ENCODE peak calls at places on chromosomes 5 and 9, in nine cellular contexts. One of them, this sample, is unnamed.

GRCh38 chr9:112819635-112820496 is 69.3 kb downstream of the SNX30 start:
- DNase-seq in lower lobe of right lung: no peak
- DNase-seq in A549: peak
- DNase-seq in thyroid gland: peak
- DNase-seq in progenitor cell of endocrine pancreas: no peak
- DNase-seq in spleen: no peak
- DNase-seq in osteocyte: no peak
- DNase-seq in tibial nerve: peak
- DNase-seq in right atrium auricular region: peak
- DNase-seq in this sample: peak

GRCh38 chr5:124059200-124059599 is 547.2 kb downstream of the CSNK1G3 start:
- DNase-seq in right atrium auricular region: no peak
- DNase-seq in spleen: no peak
- DNase-seq in lower lobe of right lung: no peak
- DNase-seq in A549: no peak
- DNase-seq in tibial nerve: no peak
- DNase-seq in progenitor cell of endocrine pancreas: no peak
- DNase-seq in thyroid gland: no peak
- DNase-seq in osteocyte: no peak
- DNase-seq in this sample: peak

GRCh38 chr5:35442916-35443639 is 174.6 kb upstream of the SPEF2 start:
- DNase-seq in tibial nerve: no peak
- DNase-seq in right atrium auricular region: no peak
- DNase-seq in spleen: no peak
- DNase-seq in lower lobe of right lung: no peak
- DNase-seq in osteocyte: no peak
- DNase-seq in progenitor cell of endocrine pancreas: no peak
- DNase-seq in A549: no peak
- DNase-seq in thyroid gland: no peak
- DNase-seq in this sample: no peak

GRCh38 chr9:133944746-133945135 is 47.4 kb downstream of the VAV2 start:
- DNase-seq in A549: no peak
- DNase-seq in spleen: peak
- DNase-seq in tibial nerve: no peak
- DNase-seq in lower lobe of right lung: peak
- DNase-seq in osteocyte: no peak
- DNase-seq in thyroid gland: no peak
- DNase-seq in right atrium auricular region: peak
- DNase-seq in progenitor cell of endocrine pancreas: no peak
- DNase-seq in this sample: peak

GRCh38 chr9:89038354-89039091 is 47.3 kb downstream of the S1PR3 start:
- DNase-seq in A549: no peak
- DNase-seq in right atrium auricular region: peak
- DNase-seq in tibial nerve: peak
- DNase-seq in lower lobe of right lung: no peak
- DNase-seq in osteocyte: no peak
- DNase-seq in thyroid gland: no peak
- DNase-seq in spleen: no peak
- DNase-seq in progenitor cell of endocrine pancreas: no peak
- DNase-seq in this sample: peak

GRCh38 chr5:179533907-179534306 is 16.4 kb upstream of the RUFY1 start:
- DNase-seq in spleen: no peak
- DNase-seq in lower lobe of right lung: no peak
- DNase-seq in A549: no peak
- DNase-seq in tibial nerve: no peak
- DNase-seq in thyroid gland: no peak
- DNase-seq in osteocyte: no peak
- DNase-seq in right atrium auricular region: no peak
- DNase-seq in progenitor cell of endocrine pancreas: no peak
- DNase-seq in this sample: no peak

GRCh38 chr5:98307811-98308210 is 465.7 kb upstream of the RGMB start:
- DNase-seq in progenitor cell of endocrine pancreas: no peak
- DNase-seq in thyroid gland: no peak
- DNase-seq in spleen: no peak
- DNase-seq in right atrium auricular region: no peak
- DNase-seq in osteocyte: no peak
- DNase-seq in lower lobe of right lung: no peak
- DNase-seq in A549: no peak
- DNase-seq in tibial nerve: no peak
- DNase-seq in this sample: peak

GRCh38 chr9:27437652-27438373 is 86.3 kb upstream of the IFNK start:
- DNase-seq in spleen: no peak
- DNase-seq in lower lobe of right lung: no peak
- DNase-seq in progenitor cell of endocrine pancreas: no peak
- DNase-seq in right atrium auricular region: no peak
- DNase-seq in thyroid gland: no peak
- DNase-seq in osteocyte: no peak
- DNase-seq in A549: no peak
- DNase-seq in tibial nerve: no peak
- DNase-seq in this sample: no peak

GRCh38 chr5:140322751-140323731 is 20.1 kb upstream of the PFDN1 start:
- DNase-seq in right atrium auricular region: no peak
- DNase-seq in thyroid gland: peak
- DNase-seq in lower lobe of right lung: no peak
- DNase-seq in A549: peak
- DNase-seq in osteocyte: peak
- DNase-seq in progenitor cell of endocrine pancreas: no peak
- DNase-seq in spleen: no peak
- DNase-seq in tibial nerve: no peak
- DNase-seq in this sample: peak

GRCh38 chr5:137037848-137038247 is 461.3 kb downstream of the SPOCK1 start:
- DNase-seq in osteocyte: no peak
- DNase-seq in lower lobe of right lung: no peak
- DNase-seq in tibial nerve: no peak
- DNase-seq in spleen: no peak
- DNase-seq in right atrium auricular region: no peak
- DNase-seq in progenitor cell of endocrine pancreas: no peak
- DNase-seq in thyroid gland: no peak
- DNase-seq in A549: no peak
- DNase-seq in this sample: no peak

GRCh38 chr5:61933787-61934626 is 372.0 kb upstream of the KIF2A start:
- DNase-seq in osteocyte: no peak
- DNase-seq in spleen: no peak
- DNase-seq in thyroid gland: peak
- DNase-seq in right atrium auricular region: no peak
- DNase-seq in tibial nerve: peak
- DNase-seq in progenitor cell of endocrine pancreas: peak
- DNase-seq in lower lobe of right lung: no peak
- DNase-seq in A549: peak
- DNase-seq in this sample: peak

DNA sequence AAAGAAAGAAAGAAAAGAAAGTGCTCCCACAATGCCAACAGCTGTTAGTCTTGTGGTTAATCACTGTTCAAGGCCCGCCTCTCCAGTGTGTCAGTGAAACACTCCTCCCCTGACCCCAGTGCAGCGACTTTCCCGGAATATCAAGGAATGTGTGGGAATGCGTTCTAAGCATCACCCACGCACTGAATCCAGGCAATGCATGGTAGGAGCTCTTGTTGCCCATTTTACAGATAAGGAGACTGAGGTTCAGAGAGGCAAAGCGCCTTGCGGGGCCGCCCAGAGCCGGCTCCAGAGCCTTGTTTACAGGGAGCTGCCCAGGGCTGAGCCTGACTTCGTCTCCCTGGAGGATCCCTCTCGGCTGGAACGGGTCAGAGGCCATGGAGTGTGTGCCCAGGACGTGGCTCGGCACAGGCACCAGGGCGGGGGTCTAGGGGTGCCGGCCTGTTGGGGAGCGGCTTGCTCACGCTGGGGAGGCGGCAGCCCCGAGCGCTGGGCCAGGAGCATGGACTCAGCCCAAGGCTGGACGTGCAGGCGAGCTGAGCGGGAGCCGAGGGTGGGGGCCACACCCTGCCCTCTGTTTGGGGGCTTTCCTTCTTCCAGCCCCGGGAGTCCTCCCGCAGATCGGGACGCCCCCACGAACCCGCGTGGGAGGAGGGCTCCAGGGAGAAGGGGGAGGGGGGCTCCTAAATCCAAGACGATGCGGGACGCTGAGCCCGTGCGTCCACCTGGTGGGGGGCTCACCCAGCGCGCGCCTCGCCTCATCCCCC is 787 bp downstream of the ST6GALNAC6 start:
- DNase-seq in osteocyte: peak
- DNase-seq in spleen: peak
- DNase-seq in right atrium auricular region: peak
- DNase-seq in thyroid gland: peak
- DNase-seq in A549: no peak
- DNase-seq in lower lobe of right lung: peak
- DNase-seq in tibial nerve: peak
- DNase-seq in progenitor cell of endocrine pancreas: no peak
- DNase-seq in this sample: peak
- TF ChIP-seq CTCF in osteocyte: no peak
- TF ChIP-seq CTCF in spleen: no peak
- TF ChIP-seq CTCF in right atrium auricular region: no peak
- TF ChIP-seq CTCF in thyroid gland: no peak
- TF ChIP-seq CTCF in A549: no peak
- TF ChIP-seq CTCF in lower lobe of right lung: no peak
- TF ChIP-seq CTCF in tibial nerve: no peak
- TF ChIP-seq CTCF in progenitor cell of endocrine pancreas: no peak
- TF ChIP-seq CTCF in this sample: no peak

GRCh38 chr5:110869927-110870326 is 131.1 kb downstream of the SLC25A46 start:
- DNase-seq in thyroid gland: no peak
- DNase-seq in tibial nerve: no peak
- DNase-seq in lower lobe of right lung: no peak
- DNase-seq in right atrium auricular region: no peak
- DNase-seq in osteocyte: no peak
- DNase-seq in spleen: no peak
- DNase-seq in progenitor cell of endocrine pancreas: no peak
- DNase-seq in A549: no peak
- DNase-seq in this sample: no peak

GRCh38 chr5:110865400-110866094 is 126.7 kb downstream of the SLC25A46 start:
- DNase-seq in right atrium auricular region: no peak
- DNase-seq in thyroid gland: no peak
- DNase-seq in spleen: no peak
- DNase-seq in tibial nerve: no peak
- DNase-seq in osteocyte: no peak
- DNase-seq in A549: peak
- DNase-seq in lower lobe of right lung: no peak
- DNase-seq in progenitor cell of endocrine pancreas: peak
- DNase-seq in this sample: peak
- TF ChIP-seq CTCF in right atrium auricular region: no peak
- TF ChIP-seq CTCF in thyroid gland: no peak
- TF ChIP-seq CTCF in spleen: no peak
- TF ChIP-seq CTCF in tibial nerve: no peak
- TF ChIP-seq CTCF in osteocyte: peak
- TF ChIP-seq CTCF in A549: peak
- TF ChIP-seq CTCF in lower lobe of right lung: peak
- TF ChIP-seq CTCF in progenitor cell of endocrine pancreas: peak
- TF ChIP-seq CTCF in this sample: peak

GRCh38 chr5:127029513-127030258 is 672 bp downstream of the MARCHF3 start:
- DNase-seq in lower lobe of right lung: peak
- DNase-seq in tibial nerve: peak
- DNase-seq in progenitor cell of endocrine pancreas: peak
- DNase-seq in osteocyte: no peak
- DNase-seq in right atrium auricular region: peak
- DNase-seq in A549: peak
- DNase-seq in spleen: peak
- DNase-seq in thyroid gland: peak
- DNase-seq in this sample: peak
- TF ChIP-seq CTCF in lower lobe of right lung: peak
- TF ChIP-seq CTCF in tibial nerve: peak
- TF ChIP-seq CTCF in progenitor cell of endocrine pancreas: peak
- TF ChIP-seq CTCF in osteocyte: peak
- TF ChIP-seq CTCF in right atrium auricular region: peak
- TF ChIP-seq CTCF in A549: peak
- TF ChIP-seq CTCF in spleen: no peak
- TF ChIP-seq CTCF in thyroid gland: peak
- TF ChIP-seq CTCF in this sample: peak

DNA sequence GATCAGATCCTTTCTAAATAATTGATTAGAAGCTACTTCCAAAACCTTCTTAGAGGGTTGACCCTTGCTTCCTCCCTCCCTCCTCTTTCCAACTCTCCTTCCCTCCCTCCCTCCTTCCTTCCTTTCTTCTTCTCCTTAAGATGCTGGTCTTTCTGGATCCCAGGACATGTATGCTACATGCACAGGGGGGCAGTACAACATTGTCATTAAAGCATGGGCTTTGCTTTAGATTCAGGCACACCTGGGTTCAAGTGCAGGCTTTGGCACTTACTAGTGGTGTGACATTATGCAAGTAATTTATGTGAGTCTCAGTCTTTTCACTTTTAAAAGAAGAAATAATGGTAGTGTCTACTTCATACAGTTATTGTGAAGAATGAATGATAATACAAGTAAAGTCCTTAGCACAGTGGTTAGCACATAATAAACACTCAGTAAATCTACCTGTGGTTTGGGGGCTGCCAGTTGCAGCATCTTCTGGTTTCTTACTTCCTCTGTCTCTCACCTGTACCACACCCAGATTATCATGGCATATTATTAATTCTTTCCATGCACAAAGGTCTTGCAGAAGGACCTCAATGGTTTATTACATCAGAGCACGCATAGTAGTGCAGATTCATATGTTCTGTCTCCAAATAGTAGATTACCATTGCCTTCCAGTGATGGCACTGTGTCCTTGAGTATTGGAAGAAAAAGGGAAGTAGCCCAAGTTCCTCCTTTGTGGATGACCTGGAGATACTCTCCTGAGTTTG is 154.1 kb downstream of the ARHGAP26 start:
- DNase-seq in spleen: no peak
- DNase-seq in lower lobe of right lung: no peak
- DNase-seq in A549: peak
- DNase-seq in progenitor cell of endocrine pancreas: no peak
- DNase-seq in tibial nerve: no peak
- DNase-seq in osteocyte: no peak
- DNase-seq in thyroid gland: no peak
- DNase-seq in right atrium auricular region: no peak
- DNase-seq in this sample: peak
- TF ChIP-seq CTCF in spleen: no peak
- TF ChIP-seq CTCF in lower lobe of right lung: no peak
- TF ChIP-seq CTCF in A549: peak
- TF ChIP-seq CTCF in progenitor cell of endocrine pancreas: no peak
- TF ChIP-seq CTCF in tibial nerve: no peak
- TF ChIP-seq CTCF in osteocyte: peak
- TF ChIP-seq CTCF in thyroid gland: no peak
- TF ChIP-seq CTCF in right atrium auricular region: no peak
- TF ChIP-seq CTCF in this sample: peak